ENCODE peak calls at places on chromosomes 4 and X, in six cellular contexts. R, U, S, E, Z and T are unnamed samples.

GRCh38 chrX:38375888-38376287 is 23.5 kb downstream of the OTC start:
- DNase-seq in R (no peak), U (no peak), S (no peak), E (peak; percentile 29), Z (no peak), T (no peak)

GRCh38 chrX:47232197-47232802 is 509 bp upstream of the USP11 start:
- DNase-seq in R (no peak), U (no peak), S (peak; percentile 14), E (no peak), Z (no peak), T (no peak)

GRCh38 chr4:102759835-102760644 is 728 bp downstream of the MANBA start:
- DNase-seq in R (peak; percentile 24), U (peak; percentile 6), S (peak; percentile 25), E (peak; percentile 58), Z (no peak), T (no peak)

GRCh38 chr4:76703676-76704075 is 194.3 kb downstream of the SOWAHB start:
- DNase-seq in R (no peak), U (no peak), S (no peak), E (no peak), Z (no peak), T (no peak)

GRCh38 chr4:128871948-128872347 is 62.4 kb downstream of the JADE1 start:
- DNase-seq in R (no peak), U (no peak), S (no peak), E (no peak), Z (no peak), T (no peak)

GRCh38 chr4:3753711-3754412 is 12.3 kb upstream of the ADRA2C start:
- DNase-seq in R (no peak), U (no peak), S (no peak), E (no peak), Z (peak; percentile 32), T (no peak)

GRCh38 chrX:41302293-41302868 is 31.6 kb upstream of the DDX3X start:
- DNase-seq in R (no peak), U (no peak), S (no peak), E (peak; percentile 7), Z (no peak), T (no peak)

GRCh38 chr4:112370466-112370865 is 73.3 kb downstream of the ALPK1 start:
- DNase-seq in R (no peak), U (no peak), S (no peak), E (no peak), Z (no peak), T (no peak)

GRCh38 chrX:155534800-155535199 is 76.4 kb upstream of the F8A3 start:
- DNase-seq in R (no peak), U (no peak), S (no peak), E (peak; percentile 52), Z (no peak), T (no peak)

GRCh38 chr4:158168606-158169005 is 4.2 kb downstream of the GASK1B start:
- DNase-seq in R (no peak), U (no peak), S (no peak), E (no peak), Z (no peak), T (no peak)
- H3K4me3 ChIP-seq in R (peak overlapping the region; percentile 72), U (no peak overlapping the region), S (peak overlapping the region; percentile 61), E (no peak overlapping the region), Z (peak overlapping the region; percentile 50), T (peak overlapping the region; percentile 65)

DNA sequence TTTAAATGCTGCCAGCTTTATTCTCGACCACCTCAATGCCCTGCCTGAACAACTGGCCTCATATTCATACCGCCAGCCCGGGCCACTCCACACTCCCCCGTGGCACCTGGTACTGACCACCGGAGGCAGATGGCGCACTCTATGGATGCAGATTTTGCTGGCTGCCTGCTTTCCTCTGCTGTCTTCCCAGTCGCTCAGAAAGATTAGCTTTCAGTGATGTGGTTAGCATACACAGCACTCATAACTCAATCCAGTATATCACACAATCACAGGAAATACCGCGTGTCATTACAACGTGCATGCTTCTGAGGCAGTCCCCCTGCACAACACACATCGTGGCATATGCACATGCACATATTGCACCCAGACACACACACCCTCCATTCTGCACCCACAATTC is 147.2 kb upstream of the BCOR start:
- DNase-seq in R (no peak), U (no peak), S (no peak), E (no peak), Z (no peak), T (no peak)
- H3K27ac ChIP-seq in R (peak overlapping the region; percentile 9), U (no peak overlapping the region), S (no peak overlapping the region), E (no peak overlapping the region), Z (no peak overlapping the region), T (no peak overlapping the region)

DNA sequence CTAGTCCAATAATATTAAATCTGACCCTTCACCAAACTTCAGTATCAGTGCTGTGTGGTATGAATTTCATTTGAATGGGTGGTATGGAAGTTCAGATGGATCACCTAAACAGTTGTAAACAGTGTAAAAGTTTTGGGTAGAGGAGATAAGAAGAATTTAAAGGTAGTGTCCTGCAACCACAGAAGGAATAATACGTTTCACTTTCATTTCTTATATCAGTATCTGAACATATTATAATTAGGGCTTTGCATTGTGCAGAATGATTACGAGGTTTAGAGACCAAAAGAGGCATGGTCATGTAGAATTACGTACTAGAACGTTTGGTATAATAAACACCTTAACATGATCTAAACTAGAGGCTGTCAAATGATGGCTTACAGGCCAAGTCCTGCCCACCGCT is 116.1 kb downstream of the PDLIM5 start:
- DNase-seq in R (no peak), U (no peak), S (no peak), E (no peak), Z (no peak), T (no peak)
- H3K4me3 ChIP-seq in R (no peak overlapping the region), U (no peak overlapping the region), S (no peak overlapping the region), E (no peak overlapping the region), Z (peak overlapping the region; percentile 18), T (no peak overlapping the region)

GRCh38 chrX:109399831-109400230 is 82.1 kb downstream of the GUCY2F start:
- DNase-seq in R (no peak), U (peak; percentile 15), S (no peak), E (no peak), Z (no peak), T (no peak)

GRCh38 chrX:109409181-109409580 is 72.7 kb downstream of the GUCY2F start:
- DNase-seq in R (no peak), U (no peak), S (no peak), E (no peak), Z (no peak), T (no peak)

DNA sequence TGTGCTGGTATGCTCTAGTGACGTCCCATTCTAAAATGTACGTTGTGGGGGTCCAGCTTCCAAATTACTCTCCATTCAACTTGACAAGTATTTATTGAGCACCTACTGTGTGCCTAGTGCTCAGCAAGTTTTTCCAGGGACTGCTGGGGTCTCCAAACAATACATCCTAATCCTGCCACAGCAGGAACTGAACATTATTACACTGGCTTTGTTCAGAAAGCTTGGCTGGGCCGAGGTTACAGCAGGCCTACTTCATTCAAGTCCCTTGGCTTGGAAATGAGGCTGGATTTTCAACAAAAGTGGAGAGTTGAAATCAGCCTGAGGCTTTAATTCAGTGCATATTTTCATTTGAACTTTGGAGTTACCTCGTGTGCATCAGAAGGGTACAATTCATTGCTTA is 78.0 kb downstream of the GUCY2F start:
- DNase-seq in R (no peak), U (no peak), S (no peak), E (no peak), Z (no peak), T (no peak)
- H3K27ac ChIP-seq in R (no peak overlapping the region), U (peak overlapping the region; percentile 73), S (no peak overlapping the region), E (no peak overlapping the region), Z (no peak overlapping the region), T (no peak overlapping the region)

GRCh38 chr4:170386974-170387373 is 297.2 kb upstream of the AADAT start:
- DNase-seq in R (no peak), U (no peak), S (no peak), E (no peak), Z (no peak), T (no peak)

GRCh38 chr4:170391066-170391754 is 301.5 kb upstream of the AADAT start:
- DNase-seq in R (no peak), U (no peak), S (no peak), E (peak; percentile 4), Z (no peak), T (no peak)

GRCh38 chr4:170388255-170388654 is 298.5 kb upstream of the AADAT start:
- DNase-seq in R (no peak), U (no peak), S (no peak), E (peak; percentile 3), Z (no peak), T (no peak)

DNA sequence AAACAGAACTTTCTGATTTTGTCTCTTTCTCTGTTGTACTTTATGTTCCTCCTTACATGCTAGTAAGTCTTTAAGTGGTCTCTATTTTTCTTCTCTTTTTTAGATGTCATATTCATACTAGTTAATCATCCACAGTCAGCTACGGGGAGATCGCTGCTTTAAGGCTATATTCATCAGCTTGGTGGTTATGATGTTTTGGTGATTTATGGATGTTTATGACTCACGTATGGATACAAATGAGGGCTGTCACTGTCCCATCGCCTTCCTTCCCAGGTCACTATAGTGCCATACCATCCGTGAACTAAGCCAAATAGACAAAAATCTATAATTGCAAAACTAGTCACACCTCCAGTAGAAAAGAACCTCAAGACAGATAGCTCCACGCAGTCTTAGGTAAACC is 296.8 kb upstream of the AADAT start:
- DNase-seq in R (no peak), U (no peak), S (no peak), E (no peak), Z (no peak), T (no peak)
- H3K4me3 ChIP-seq in R (no peak overlapping the region), U (no peak overlapping the region), S (no peak overlapping the region), E (no peak overlapping the region), Z (no peak overlapping the region), T (no peak overlapping the region)

GRCh38 chr4:118738090-118738489 is 52.9 kb downstream of the METTL14 start:
- DNase-seq in R (no peak), U (no peak), S (no peak), E (no peak), Z (no peak), T (no peak)

GRCh38 chr4:118738999-118739690 is 54.0 kb downstream of the METTL14 start:
- DNase-seq in R (no peak), U (no peak), S (no peak), E (no peak), Z (no peak), T (no peak)

GRCh38 chr4:118740869-118741268 is 55.7 kb downstream of the METTL14 start:
- DNase-seq in R (no peak), U (no peak), S (no peak), E (no peak), Z (no peak), T (no peak)

GRCh38 chr4:118734491-118735205 is 49.5 kb downstream of the METTL14 start:
- DNase-seq in R (no peak), U (no peak), S (no peak), E (no peak), Z (no peak), T (no peak)

DNA sequence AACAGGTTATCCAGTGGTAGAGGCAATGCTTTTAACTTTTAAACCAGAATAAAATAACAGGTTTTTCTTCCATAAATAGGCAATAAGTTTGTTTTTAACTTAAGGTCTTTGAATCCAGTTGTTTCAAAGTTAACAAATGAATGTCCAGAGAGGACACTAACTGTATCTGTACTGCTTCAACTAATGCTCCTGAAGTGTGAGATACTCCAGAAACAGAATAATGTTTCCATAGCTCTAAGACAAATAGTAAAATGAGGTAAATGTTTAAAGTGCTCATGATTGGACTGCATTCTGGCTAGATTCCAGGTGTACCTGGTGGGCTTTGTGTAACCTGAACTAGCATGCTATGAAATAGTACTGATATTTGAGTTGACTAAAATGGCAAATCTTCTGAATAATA is 51.7 kb downstream of the METTL14 start:
- DNase-seq in R (no peak), U (no peak), S (no peak), E (no peak), Z (no peak), T (no peak)
- H3K27ac ChIP-seq in R (no peak overlapping the region), U (no peak overlapping the region), S (no peak overlapping the region), E (no peak overlapping the region), Z (no peak overlapping the region), T (no peak overlapping the region)